ENCODE peak calls at places on chromosome 12, in seven cellular contexts. G is SK-N-SH, R is HCT116, H is T47D, T is HepG2, V is H1, Q is GM12878. F is an unnamed sample.

GRCh38 chr12:15278816-15279658 is 43.3 kb upstream of the PTPRO start:
- DNase-seq in T (no peak), V (no peak), R (no peak), Q (no peak), G (peak; percentile 63), H (no peak), F (no peak)

GRCh38 chr12:79055926-79056674 is 191.5 kb downstream of the SYT1 start:
- DNase-seq in G (no peak), H (no peak), R (peak; percentile 46), Q (no peak), T (no peak), V (no peak), F (no peak)

GRCh38 chr12:130633771-130634170 is 82.3 kb downstream of the RIMBP2 start:
- DNase-seq in Q (no peak), H (no peak), V (peak; percentile 61), G (peak; percentile 81), T (no peak), R (no peak), F (no peak)

GRCh38 chr12:93818488-93819047 is 141.4 kb downstream of the CRADD start:
- DNase-seq in Q (no peak), T (no peak), H (no peak), G (no peak), R (no peak), V (no peak), F (no peak)

GRCh38 chr12:107400686-107401447 is 284.7 kb upstream of the PWP1 start:
- DNase-seq in Q (no peak), T (no peak), V (no peak), H (no peak), G (peak; percentile 54), R (no peak), F (no peak)

GRCh38 chr12:81354327-81354932 is 276.6 kb downstream of the ACSS3 start:
- DNase-seq in Q (no peak), R (no peak), H (no peak), V (no peak), T (no peak), G (no peak), F (no peak)

GRCh38 chr12:110694330-110694891 is 5.5 kb upstream of the HVCN1 start:
- DNase-seq in H (no peak), T (no peak), V (no peak), G (peak; percentile 78), Q (no peak), R (no peak), F (peak; percentile 37)

GRCh38 chr12:60138526-60138925 is 542.7 kb downstream of the SLC16A7 start:
- DNase-seq in T (no peak), Q (no peak), R (no peak), H (no peak), V (no peak), G (no peak), F (no peak)

GRCh38 chr12:112349440-112349839 is 32.8 kb downstream of the HECTD4 start:
- DNase-seq in Q (no peak), T (no peak), G (peak; percentile 31), H (no peak), R (no peak), V (no peak), F (no peak)

GRCh38 chr12:12803186-12803585 is 10.0 kb upstream of the DDX47 start:
- DNase-seq in V (no peak), Q (no peak), H (peak; percentile 23), T (peak; percentile 62), G (peak; percentile 27), R (peak; percentile 92), F (peak; percentile 59)

GRCh38 chr12:96237465-96238077 is 43.4 kb downstream of the ELK3 start:
- DNase-seq in V (no peak), H (no peak), G (no peak), T (no peak), Q (no peak), R (no peak), F (no peak)

DNA sequence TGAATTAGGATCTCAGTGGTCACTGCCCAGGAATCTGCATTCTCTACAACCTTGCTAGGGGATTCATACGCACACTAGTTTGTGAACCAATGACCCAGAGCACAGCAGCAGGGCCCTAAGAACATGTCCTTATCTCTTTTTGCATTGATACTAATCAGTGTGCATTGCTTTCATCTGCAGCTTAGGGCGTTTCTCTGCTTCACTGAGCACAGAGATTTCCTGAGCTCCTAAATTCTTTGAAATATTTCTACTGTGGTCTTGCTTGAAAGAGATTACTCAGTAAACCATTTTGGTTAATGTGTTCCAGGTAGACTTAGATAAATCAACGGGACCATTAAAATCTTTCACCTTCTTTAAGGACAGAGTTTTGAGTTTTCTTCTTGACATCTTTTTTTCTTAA is 351.3 kb upstream of the KITLG start:
- DNase-seq in T (peak; percentile 78), R (peak; percentile 85), H (no peak), G (peak; percentile 4), Q (no peak), V (no peak), F (no peak)
- TF ChIP-seq JUND in T (no peak), R (peak; percentile 86), H (no peak), G (no peak), Q (no peak), V (no peak), F (no peak)

GRCh38 chr12:27573972-27574371 is 50.0 kb downstream of the PPFIBP1 start:
- DNase-seq in G (no peak), R (peak; percentile 37), Q (no peak), V (no peak), T (no peak), H (no peak), F (no peak)

GRCh38 chr12:27577688-27578087 is 53.7 kb downstream of the PPFIBP1 start:
- DNase-seq in V (no peak), T (no peak), Q (no peak), G (no peak), H (no peak), R (no peak), F (no peak)

GRCh38 chr12:27576667-27577347 is 52.8 kb downstream of the PPFIBP1 start:
- DNase-seq in H (no peak), V (no peak), R (no peak), T (no peak), G (no peak), Q (no peak), F (no peak)

GRCh38 chr12:27575780-27576154 is 51.8 kb downstream of the PPFIBP1 start:
- DNase-seq in Q (no peak), G (no peak), H (no peak), V (no peak), R (no peak), T (no peak), F (no peak)

DNA sequence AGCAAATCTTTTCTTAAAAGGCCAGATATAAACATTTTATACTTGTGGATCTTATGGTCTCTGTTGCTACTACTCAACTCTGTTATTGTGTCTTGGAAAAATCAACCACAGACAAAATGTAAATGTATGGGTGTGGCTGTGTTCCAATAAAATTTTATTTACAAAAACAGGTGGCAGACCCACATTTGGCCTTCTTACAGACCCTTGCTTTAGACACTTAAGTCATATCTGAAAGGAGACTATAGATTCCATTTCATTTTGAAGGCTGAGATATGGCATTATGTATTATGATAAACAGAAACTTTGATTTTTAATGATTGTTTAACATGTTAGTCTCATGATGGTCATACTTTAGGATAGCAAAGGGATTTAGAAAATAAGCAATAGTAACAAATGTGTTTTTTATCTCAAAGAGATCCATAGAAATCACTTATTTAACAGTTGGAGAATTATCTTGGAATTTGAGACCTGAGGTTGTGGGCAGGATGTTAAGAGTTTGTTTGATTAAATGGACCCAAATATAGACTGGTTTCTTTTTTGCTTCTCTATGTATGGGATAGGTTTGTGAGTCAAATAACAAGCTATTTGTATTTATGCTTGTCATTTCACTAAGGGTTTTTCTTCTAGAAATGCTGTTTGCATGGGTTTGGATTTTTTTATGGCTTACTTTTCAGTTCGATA is 51.2 kb downstream of the PPFIBP1 start:
- DNase-seq in R (no peak), Q (no peak), T (no peak), H (no peak), V (no peak), G (no peak), F (no peak)
- TF ChIP-seq JUND in R (no peak), Q (no peak), T (no peak), H (no peak), V (no peak), G (no peak), F (no peak)

GRCh38 chr12:121751034-121751433 is 38.5 kb downstream of the TMEM120B start:
- DNase-seq in Q (no peak), H (no peak), G (no peak), T (no peak), V (no peak), R (no peak), F (no peak)

GRCh38 chr12:121751716-121752351 is 39.3 kb downstream of the TMEM120B start:
- DNase-seq in G (no peak), Q (no peak), V (no peak), H (no peak), T (no peak), R (no peak), F (no peak)

GRCh38 chr12:121748571-121749265 is 36.2 kb downstream of the TMEM120B start:
- DNase-seq in R (no peak), Q (no peak), G (no peak), V (no peak), H (peak; percentile 46), T (peak; percentile 88), F (peak; percentile 95)

GRCh38 chr12:121749267-121749666 is 36.7 kb downstream of the TMEM120B start:
- DNase-seq in Q (no peak), G (no peak), T (no peak), V (no peak), R (no peak), H (no peak), F (no peak)

GRCh38 chr12:121750507-121750955 is 38.0 kb downstream of the TMEM120B start:
- DNase-seq in H (no peak), Q (no peak), V (no peak), R (no peak), G (no peak), T (no peak), F (no peak)
- TF ChIP-seq JUND in H (no peak), Q (no peak), V (no peak), R (no peak), G (no peak), T (no peak), F (no peak)

GRCh38 chr12:75984577-75985182 is 46.9 kb downstream of the PHLDA1 start:
- DNase-seq in Q (no peak), G (no peak), V (no peak), T (no peak), H (no peak), R (no peak), F (no peak)

GRCh38 chr12:75982974-75983660 is 48.5 kb downstream of the PHLDA1 start:
- DNase-seq in V (no peak), Q (no peak), H (no peak), R (no peak), T (no peak), G (no peak), F (no peak)

GRCh38 chr12:75986001-75986739 is 45.4 kb downstream of the PHLDA1 start:
- DNase-seq in H (no peak), V (no peak), G (no peak), Q (no peak), T (peak; percentile 44), R (no peak), F (no peak)

GRCh38 chr12:75981773-75982564 is 49.6 kb downstream of the PHLDA1 start:
- DNase-seq in Q (no peak), V (no peak), G (no peak), H (no peak), T (no peak), R (peak; percentile 42), F (peak; percentile 36)

DNA sequence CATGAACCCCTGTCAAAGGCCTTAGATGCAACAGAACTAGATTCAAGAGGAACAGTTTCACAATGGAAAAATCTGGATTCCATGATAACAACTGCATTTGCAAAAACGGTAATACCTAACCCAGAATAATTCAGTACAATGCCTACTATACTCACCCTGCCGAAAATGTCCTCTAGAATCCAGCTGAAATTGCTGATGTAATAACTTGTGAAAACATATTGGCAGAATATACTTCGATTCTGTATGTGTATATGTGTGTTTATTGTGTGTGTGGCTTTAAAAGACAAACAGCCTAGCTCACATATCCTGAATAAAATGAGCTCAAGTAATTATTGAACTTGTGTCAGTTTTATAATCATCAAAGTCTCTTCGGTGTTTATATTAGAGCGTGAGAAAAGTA is 46.0 kb downstream of the PHLDA1 start:
- DNase-seq in G (no peak), H (no peak), V (no peak), Q (no peak), T (no peak), R (no peak), F (no peak)
- TF ChIP-seq JUND in G (no peak), H (no peak), V (no peak), Q (no peak), T (no peak), R (no peak), F (no peak)